ENCODE peak calls at places on chromosomes 2 and 18, in five cellular contexts. S, H, W, F and G are unnamed samples.

GRCh38 chr18:47898696-47899095 is 31.8 kb downstream of the SMAD2 start:
- DNase-seq in S (no peak), H (no peak), W (no peak), F (no peak), G (no peak)

GRCh38 chr2:236177967-236178909 is 10.1 kb upstream of the GBX2 start:
- DNase-seq in S (peak; percentile 49), H (no peak), W (no peak), F (peak; percentile 37), G (peak; percentile 37)

GRCh38 chr2:240991378-240992263 is 6.8 kb upstream of the SNED1 start:
- DNase-seq in S (no peak), H (no peak), W (peak; percentile 87), F (peak; percentile 88), G (no peak)

GRCh38 chr2:71563872-71564271 is 110.5 kb downstream of the DYSF start:
- DNase-seq in S (no peak), H (no peak), W (no peak), F (no peak), G (no peak)

GRCh38 chr2:97663962-97664635 is at the start of gene ACTR1B:
- DNase-seq in S (peak; percentile 98), H (peak; percentile 92), W (peak; percentile 98), F (peak; percentile 97), G (peak; percentile 98)

GRCh38 chr2:171325886-171326585 is 107.8 kb downstream of the METTL8 start:
- DNase-seq in S (no peak), H (no peak), W (no peak), F (no peak), G (no peak)

GRCh38 chr2:54360055-54360792 is 95.9 kb upstream of the SPTBN1 start:
- DNase-seq in S (no peak), H (no peak), W (peak; percentile 44), F (peak; percentile 99), G (no peak)

GRCh38 chr18:79509536-79509930 is 113.8 kb downstream of the NFATC1 start:
- DNase-seq in S (peak; percentile 1), H (no peak), W (peak; percentile 8), F (no peak), G (no peak)

GRCh38 chr2:174965992-174966789 is 39.0 kb downstream of the CHN1 start:
- DNase-seq in S (no peak), H (no peak), W (no peak), F (peak; percentile 54), G (no peak)

GRCh38 chr2:162477011-162477410 is 133.1 kb downstream of the GCA start:
- DNase-seq in S (no peak), H (no peak), W (no peak), F (no peak), G (no peak)

GRCh38 chr2:221334466-221334865 is 237.6 kb downstream of the EPHA4 start:
- DNase-seq in S (no peak), H (no peak), W (no peak), F (no peak), G (no peak)

GRCh38 chr2:206282746-206283145 is 8.3 kb downstream of the ZDBF2 start:
- DNase-seq in S (no peak), H (no peak), W (no peak), F (no peak), G (no peak)

GRCh38 chr2:37215255-37215654 is 16.1 kb downstream of the CEBPZ start:
- DNase-seq in S (no peak), H (no peak), W (no peak), F (peak; percentile 39), G (no peak)

GRCh38 chr18:21799706-21800105 is 59.1 kb downstream of the MIB1 start:
- DNase-seq in S (no peak), H (no peak), W (no peak), F (no peak), G (no peak)

GRCh38 chr18:55003695-55004094 is 44.4 kb upstream of the CCDC68 start:
- DNase-seq in S (no peak), H (no peak), W (no peak), F (no peak), G (no peak)

GRCh38 chr2:10287766-10288165 is 14.9 kb upstream of the HPCAL1 start:
- DNase-seq in S (no peak), H (no peak), W (no peak), F (no peak), G (no peak)

GRCh38 chr18:50457639-50458038 is 82.8 kb downstream of the SKA1 start:
- DNase-seq in S (no peak), H (no peak), W (no peak), F (no peak), G (no peak)

GRCh38 chr2:179592167-179592936 is 269.1 kb downstream of the ZNF385B start:
- DNase-seq in S (no peak), H (no peak), W (no peak), F (peak; percentile 27), G (no peak)

GRCh38 chr18:54222922-54223567 is 1.4 kb downstream of the MBD2 start:
- DNase-seq in S (peak; percentile 38), H (no peak), W (no peak), F (peak; percentile 2), G (peak; percentile 70)

GRCh38 chr2:159971365-159972122 is 90.9 kb downstream of the PLA2R1 start:
- DNase-seq in S (no peak), H (no peak), W (no peak), F (no peak), G (no peak)

GRCh38 chr2:239429473-239430350 is 28.9 kb upstream of the HDAC4 start:
- DNase-seq in S (no peak), H (no peak), W (no peak), F (no peak), G (no peak)

GRCh38 chr2:54757496-54757895 is 34.0 kb downstream of the EML6 start:
- DNase-seq in S (no peak), H (peak; percentile 16), W (no peak), F (peak; percentile 52), G (no peak)

GRCh38 chr2:159497256-159497655 is 119.1 kb downstream of the BAZ2B start:
- DNase-seq in S (no peak), H (no peak), W (no peak), F (peak; percentile 86), G (no peak)

GRCh38 chr2:132253496-132254305 is 91.9 kb upstream of the ANKRD30BL start:
- DNase-seq in S (no peak), H (no peak), W (no peak), F (no peak), G (no peak)

GRCh38 chr2:223941579-223942277 is 3.4 kb downstream of the WDFY1 start:
- DNase-seq in S (peak; percentile 59), H (no peak), W (no peak), F (peak; percentile 94), G (peak; percentile 83)

GRCh38 chr18:22194151-22194598 is 24.8 kb downstream of the GATA6 start:
- DNase-seq in S (no peak), H (no peak), W (no peak), F (peak; percentile 76), G (no peak)